ENCODE peak calls at places on chromosome 14, in nine cellular contexts. P, Q, R, F, Z, E, T, I and M are unnamed samples.

GRCh38 chr14:54392131-54392859 is 4.5 kb upstream of the CDKN3 start:
- DNase-seq in P (no peak), Q (no peak), R (no peak), F (no peak), Z (no peak), E (no peak), T (no peak), I (no peak), M (no peak)

GRCh38 chr14:91509878-91510170 is 286 bp downstream of the PPP4R3A start:
- DNase-seq in P (no peak), Q (no peak), R (peak), F (no peak), Z (no peak), E (peak), T (peak), I (no peak), M (no peak)

GRCh38 chr14:95523818-95524448 is 7.5 kb upstream of the SYNE3 start:
- DNase-seq in P (peak), Q (peak), R (no peak), F (no peak), Z (peak), E (no peak), T (no peak), I (peak), M (no peak)

GRCh38 chr14:92315050-92315785 is 7.7 kb upstream of the SLC24A4 start:
- DNase-seq in P (no peak), Q (no peak), R (no peak), F (no peak), Z (no peak), E (no peak), T (no peak), I (no peak), M (no peak)

GRCh38 chr14:46074061-46074460 is 577.5 kb downstream of the RPL10L start:
- DNase-seq in P (no peak), Q (no peak), R (peak), F (no peak), Z (no peak), E (no peak), T (no peak), I (no peak), M (no peak)

GRCh38 chr14:99790978-99791376 is 2.2 kb upstream of the EML1 start:
- DNase-seq in P (no peak), Q (no peak), R (no peak), F (no peak), Z (no peak), E (no peak), T (no peak), I (no peak), M (no peak)

GRCh38 chr14:78070344-78070743 is 99.8 kb upstream of the NRXN3 start:
- DNase-seq in P (no peak), Q (no peak), R (no peak), F (no peak), Z (no peak), E (no peak), T (no peak), I (no peak), M (no peak)

GRCh38 chr14:100535287-100536131 is 51.7 kb downstream of the BEGAIN start:
- DNase-seq in P (no peak), Q (no peak), R (no peak), F (no peak), Z (no peak), E (peak), T (no peak), I (no peak), M (peak)

GRCh38 chr14:70706177-70706576 is 64.5 kb downstream of the TTC9 start:
- DNase-seq in P (no peak), Q (no peak), R (no peak), F (no peak), Z (no peak), E (no peak), T (no peak), I (no peak), M (no peak)

GRCh38 chr14:100523536-100524025 is 63.6 kb downstream of the BEGAIN start:
- DNase-seq in P (no peak), Q (no peak), R (no peak), F (no peak), Z (no peak), E (peak), T (no peak), I (no peak), M (no peak)

GRCh38 chr14:23175823-23176222 is 7.6 kb downstream of the SLC7A8 start:
- DNase-seq in P (no peak), Q (peak), R (peak), F (no peak), Z (peak), E (no peak), T (no peak), I (peak), M (no peak)

GRCh38 chr14:28609228-28609828 is 157.3 kb upstream of the FOXG1 start:
- DNase-seq in P (no peak), Q (peak), R (peak), F (peak), Z (peak), E (peak), T (peak), I (peak), M (no peak)

GRCh38 chr14:33799705-33800269 is 151.1 kb downstream of the EGLN3 start:
- DNase-seq in P (no peak), Q (no peak), R (no peak), F (no peak), Z (peak), E (no peak), T (no peak), I (no peak), M (no peak)

GRCh38 chr14:90609376-90609775 is 206.9 kb downstream of the TTC7B start:
- DNase-seq in P (no peak), Q (no peak), R (no peak), F (no peak), Z (no peak), E (no peak), T (no peak), I (no peak), M (no peak)

GRCh38 chr14:54498095-54498531 is 9.3 kb upstream of the GMFB start:
- DNase-seq in P (no peak), Q (no peak), R (no peak), F (no peak), Z (no peak), E (no peak), T (no peak), I (no peak), M (no peak)

GRCh38 chr14:35342160-35343010 is 50.2 kb downstream of the PSMA6 start:
- DNase-seq in P (no peak), Q (peak), R (peak), F (no peak), Z (no peak), E (no peak), T (no peak), I (peak), M (no peak)

GRCh38 chr14:63164108-63164683 is 40.0 kb upstream of the RHOJ start:
- DNase-seq in P (no peak), Q (no peak), R (no peak), F (no peak), Z (no peak), E (no peak), T (no peak), I (no peak), M (no peak)

GRCh38 chr14:101964297-101965144 is at the start of gene DYNC1H1:
- DNase-seq in P (peak), Q (peak), R (peak), F (peak), Z (peak), E (peak), T (peak), I (peak), M (peak)

GRCh38 chr14:90703841-90704240 is 112.4 kb downstream of the TTC7B start:
- DNase-seq in P (no peak), Q (no peak), R (no peak), F (no peak), Z (no peak), E (no peak), T (no peak), I (no peak), M (no peak)

GRCh38 chr14:83467811-83468210 is 1934.2 kb upstream of the SEL1L start:
- DNase-seq in P (no peak), Q (peak), R (no peak), F (peak), Z (peak), E (no peak), T (no peak), I (peak), M (no peak)

GRCh38 chr14:93430319-93430801 is 379 bp upstream of the UNC79 start:
- DNase-seq in P (no peak), Q (no peak), R (no peak), F (no peak), Z (peak), E (peak), T (no peak), I (no peak), M (no peak)

GRCh38 chr14:51616724-51617409 is 34.8 kb upstream of the FRMD6 start:
- DNase-seq in P (peak), Q (peak), R (peak), F (peak), Z (peak), E (no peak), T (no peak), I (peak), M (no peak)

GRCh38 chr14:90288646-90289355 is 32.4 kb downstream of the PSMC1 start:
- DNase-seq in P (no peak), Q (no peak), R (peak), F (peak), Z (peak), E (no peak), T (no peak), I (peak), M (no peak)

GRCh38 chr14:87131879-87132278 is 861.1 kb downstream of the GALC start:
- DNase-seq in P (no peak), Q (peak), R (peak), F (no peak), Z (no peak), E (no peak), T (no peak), I (peak), M (no peak)

GRCh38 chr14:73311710-73312035 is 74.4 kb downstream of the PAPLN start:
- DNase-seq in P (no peak), Q (no peak), R (no peak), F (no peak), Z (no peak), E (no peak), T (no peak), I (no peak), M (no peak)

GRCh38 chr14:69043598-69044267 is 64.6 kb upstream of the ACTN1 start:
- DNase-seq in P (no peak), Q (peak), R (no peak), F (no peak), Z (peak), E (no peak), T (no peak), I (peak), M (no peak)

GRCh38 chr14:25911831-25912230 is 686.0 kb downstream of the NOVA1 start:
- DNase-seq in P (no peak), Q (no peak), R (no peak), F (no peak), Z (no peak), E (no peak), T (no peak), I (no peak), M (no peak)

GRCh38 chr14:56686416-56686815 is 106.8 kb downstream of the TMEM260 start:
- DNase-seq in P (no peak), Q (no peak), R (no peak), F (no peak), Z (no peak), E (peak), T (no peak), I (no peak), M (no peak)
- TF ChIP-seq CTCF in P (no peak), Q (no peak), R (no peak), F (no peak), Z (no peak), E (no peak), T (no peak), I (no peak), M (no peak)

GRCh38 chr14:76956253-76957090 is 72.0 kb downstream of the IRF2BPL start:
- DNase-seq in P (peak), Q (peak), R (peak), F (no peak), Z (peak), E (peak), T (peak), I (peak), M (peak)
- TF ChIP-seq CTCF in P (no peak), Q (no peak), R (no peak), F (no peak), Z (no peak), E (no peak), T (no peak), I (no peak), M (no peak)

GRCh38 chr14:24286996-24287395 is 12.6 kb downstream of the DHRS1 start:
- DNase-seq in P (no peak), Q (no peak), R (no peak), F (no peak), Z (no peak), E (no peak), T (no peak), I (no peak), M (no peak)
- TF ChIP-seq CTCF in P (no peak), Q (no peak), R (no peak), F (no peak), Z (no peak), E (no peak), T (no peak), I (no peak), M (no peak)

DNA sequence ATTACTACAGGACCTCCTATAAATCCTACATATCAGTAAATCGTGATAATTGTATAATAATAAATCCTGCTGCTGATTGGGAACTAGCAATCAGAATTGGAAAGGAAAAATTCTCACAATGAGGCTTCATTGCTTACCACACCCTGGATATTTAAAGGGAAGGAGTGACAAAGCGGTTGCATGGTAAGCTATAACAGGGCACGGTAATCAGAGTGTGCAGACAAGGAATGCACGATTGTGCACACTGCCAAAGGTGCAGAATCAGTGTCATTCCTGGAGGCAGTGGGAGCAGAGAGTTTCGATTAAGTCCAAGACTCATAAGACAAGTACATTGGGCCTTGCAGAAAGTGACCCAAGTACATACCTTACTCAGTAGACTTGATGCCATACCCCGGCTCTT is 277.5 kb upstream of the NPAS3 start:
- DNase-seq in P (no peak), Q (no peak), R (no peak), F (no peak), Z (no peak), E (no peak), T (no peak), I (no peak), M (no peak)
- TF ChIP-seq CTCF in P (no peak), Q (no peak), R (no peak), F (no peak), Z (no peak), E (no peak), T (no peak), I (no peak), M (no peak)

DNA sequence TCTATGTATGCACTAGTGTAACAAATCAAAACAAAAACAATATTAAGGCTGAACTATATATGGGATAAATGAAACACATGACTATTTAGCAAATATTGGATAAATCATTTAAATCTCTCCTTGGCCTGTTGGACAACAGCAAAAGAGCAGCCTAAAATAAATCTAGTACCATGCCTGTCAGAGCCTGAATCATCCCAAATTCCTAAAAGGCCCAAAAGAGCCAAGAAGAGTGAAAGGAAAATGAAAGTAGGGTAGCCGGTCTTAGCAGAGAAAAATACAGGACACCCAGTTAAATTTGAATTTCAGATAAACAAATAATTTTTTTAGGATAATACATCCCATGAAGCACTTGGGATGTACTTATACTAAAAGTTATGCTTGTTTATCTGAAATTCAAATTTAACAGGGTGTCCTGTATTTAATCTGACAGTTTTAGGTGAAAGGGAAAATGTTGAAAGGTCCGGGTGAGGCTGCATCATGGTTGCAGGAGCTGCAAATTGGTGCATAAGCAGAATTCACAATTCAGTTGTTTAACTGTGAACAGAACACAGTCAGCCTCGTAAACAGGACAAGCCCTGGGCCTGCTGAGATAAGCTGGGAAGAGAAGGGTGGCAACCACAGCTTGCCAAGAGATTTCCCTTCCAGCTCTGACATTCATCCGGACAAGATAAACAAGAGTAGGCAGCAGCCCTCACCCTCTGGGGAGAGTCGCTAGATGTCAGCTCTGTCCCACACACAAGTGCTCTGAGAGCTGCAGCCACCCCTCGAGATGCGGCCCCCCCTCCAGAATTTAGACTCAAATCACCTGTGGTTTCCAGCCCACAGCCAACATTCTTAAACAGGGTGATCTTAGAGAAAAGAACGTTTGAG is 30.3 kb downstream of the DMAC2L start:
- DNase-seq in P (no peak), Q (peak), R (peak), F (no peak), Z (peak), E (peak), T (no peak), I (peak), M (no peak)
- TF ChIP-seq CTCF in P (peak), Q (peak), R (peak), F (peak), Z (peak), E (no peak), T (no peak), I (peak), M (no peak)

GRCh38 chr14:38128640-38129039 is 79.1 kb upstream of the SSTR1 start:
- DNase-seq in P (no peak), Q (no peak), R (no peak), F (no peak), Z (no peak), E (no peak), T (no peak), I (no peak), M (no peak)

GRCh38 chr14:38129192-38129591 is 78.5 kb upstream of the SSTR1 start:
- DNase-seq in P (no peak), Q (no peak), R (no peak), F (no peak), Z (no peak), E (no peak), T (no peak), I (no peak), M (no peak)

GRCh38 chr14:38127356-38127755 is 80.3 kb upstream of the SSTR1 start:
- DNase-seq in P (no peak), Q (no peak), R (no peak), F (no peak), Z (no peak), E (no peak), T (no peak), I (no peak), M (no peak)

GRCh38 chr14:38129705-38130104 is 78.0 kb upstream of the SSTR1 start:
- DNase-seq in P (no peak), Q (no peak), R (no peak), F (no peak), Z (no peak), E (no peak), T (no peak), I (no peak), M (no peak)

DNA sequence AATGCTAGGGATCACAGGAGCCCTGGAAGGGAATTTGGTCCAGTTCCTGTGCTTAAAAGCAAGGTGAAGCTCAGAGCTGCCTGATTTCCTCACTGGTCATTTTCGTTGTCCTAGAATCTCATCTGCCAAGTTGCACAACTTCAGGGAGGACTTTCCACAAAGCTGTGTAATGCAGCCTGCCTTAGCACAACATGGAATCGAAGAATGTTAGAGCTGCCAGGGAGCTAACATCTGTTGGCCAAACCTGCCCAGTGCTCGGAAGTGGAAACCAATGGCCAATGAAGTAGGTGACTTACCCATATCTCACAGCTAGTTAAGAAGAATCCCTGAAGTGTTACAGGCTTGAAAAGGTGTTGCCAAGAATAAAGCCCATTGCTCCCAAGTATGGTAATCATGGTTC is 79.9 kb upstream of the SSTR1 start:
- DNase-seq in P (no peak), Q (no peak), R (peak), F (no peak), Z (peak), E (no peak), T (no peak), I (peak), M (no peak)
- TF ChIP-seq CTCF in P (no peak), Q (no peak), R (no peak), F (no peak), Z (no peak), E (no peak), T (no peak), I (no peak), M (no peak)